ENCODE peak calls at places on chromosome 9, in ten cellular contexts. O is CD8-positive, alpha-beta memory T cell; E is midbrain; Y is iris pigment epithelial cell; G is prostate gland; X is PC-3; P is kidney; V is activated CD8-positive, alpha-beta memory T cell treated with anti-CD3 and anti-CD28 coated beads for 4 hours; B is H1; F is Calu3. C is an unnamed sample.

GRCh38 chr9:135258461-135258860 is 171.0 kb downstream of the OLFM1 start:
- DNase-seq in B (no peak), Y (no peak), V (no peak), E (no peak), G (no peak), O (no peak), P (no peak), F (no peak), X (no peak), C (no peak)

GRCh38 chr9:98192503-98193335 is at the start of gene CORO2A:
- DNase-seq in Y (peak; percentile 72), V (peak; percentile 52), X (peak; percentile 67), P (peak; percentile 89), F (peak; percentile 85), E (peak; percentile 35), B (peak; percentile 88), G (peak; percentile 79), O (peak; percentile 74), C (peak; percentile 77)

GRCh38 chr9:120894404-120895226 is 17.6 kb upstream of the PHF19 start:
- DNase-seq in G (no peak), V (no peak), O (no peak), X (no peak), B (peak; percentile 65), F (no peak), P (no peak), Y (peak; percentile 34), E (no peak), C (no peak)

GRCh38 chr9:86638109-86638508 is 283.9 kb upstream of the TUT7 start:
- DNase-seq in P (no peak), F (no peak), G (no peak), O (no peak), E (no peak), Y (no peak), V (no peak), B (no peak), X (no peak), C (no peak)

GRCh38 chr9:134328341-134328840 is 2.1 kb downstream of the RXRA start:
- DNase-seq in E (no peak), G (no peak), X (no peak), P (peak; percentile 78), V (no peak), F (no peak), O (no peak), B (no peak), Y (peak; percentile 70), C (no peak)

GRCh38 chr9:35448511-35448910 is 41.4 kb upstream of the RUSC2 start:
- DNase-seq in P (no peak), X (no peak), O (no peak), B (no peak), V (no peak), F (no peak), E (no peak), G (no peak), Y (peak; percentile 7), C (no peak)

GRCh38 chr9:21084242-21084850 is 6.6 kb upstream of the IFNB1 start:
- DNase-seq in E (no peak), B (no peak), G (no peak), Y (no peak), F (no peak), O (no peak), V (no peak), X (no peak), P (no peak), C (no peak)

GRCh38 chr9:95522871-95523370 is 6.2 kb upstream of the PTCH1 start:
- DNase-seq in F (no peak), X (no peak), Y (no peak), P (no peak), O (no peak), B (no peak), G (no peak), V (no peak), E (no peak), C (no peak)

GRCh38 chr9:108219664-108220063 is 636.1 kb downstream of the ACTL7B start:
- DNase-seq in G (no peak), E (no peak), V (no peak), F (no peak), X (no peak), P (no peak), O (no peak), Y (no peak), B (no peak), C (no peak)

GRCh38 chr9:137945581-137945980 is 68.0 kb downstream of the CACNA1B start:
- DNase-seq in V (no peak), P (no peak), B (no peak), E (no peak), G (no peak), X (peak; percentile 2), O (no peak), F (no peak), Y (peak; percentile 4), C (peak; percentile 21)

GRCh38 chr9:135334953-135335460 is 144.6 kb upstream of the PPP1R26 start:
- DNase-seq in E (no peak), G (no peak), Y (no peak), F (no peak), O (no peak), B (peak; percentile 30), P (peak; percentile 46), V (no peak), X (no peak), C (no peak)

GRCh38 chr9:81037889-81038288 is 651.5 kb downstream of the TLE1 start:
- DNase-seq in E (no peak), Y (no peak), V (no peak), F (no peak), P (no peak), X (no peak), G (no peak), B (no peak), O (no peak), C (no peak)

GRCh38 chr9:120956862-120957261 is 30.3 kb upstream of the TRAF1 start:
- DNase-seq in O (no peak), Y (no peak), P (no peak), B (no peak), G (no peak), V (no peak), X (no peak), E (no peak), F (no peak), C (no peak)

GRCh38 chr9:93053781-93054331 is 4.6 kb upstream of the SUSD3 start:
- DNase-seq in Y (no peak), E (no peak), P (no peak), F (no peak), V (no peak), B (no peak), X (no peak), O (no peak), G (no peak), C (no peak)

GRCh38 chr9:135010363-135010860 is 77.1 kb upstream of the OLFM1 start:
- DNase-seq in P (peak; percentile 34), X (no peak), B (no peak), O (no peak), F (no peak), Y (no peak), E (no peak), G (no peak), V (no peak), C (no peak)

GRCh38 chr9:86624616-86625015 is 270.4 kb upstream of the TUT7 start:
- DNase-seq in G (no peak), Y (no peak), X (no peak), O (no peak), E (no peak), F (no peak), V (no peak), B (no peak), P (no peak), C (no peak)

GRCh38 chr9:136624184-136624951 is 38.3 kb upstream of the EGFL7 start:
- DNase-seq in Y (no peak), P (peak; percentile 80), V (no peak), B (peak; percentile 44), O (no peak), F (no peak), E (no peak), X (no peak), G (no peak), C (no peak)

GRCh38 chr9:7377489-7377888 is 422.1 kb downstream of the DMAC1 start:
- DNase-seq in Y (no peak), O (no peak), G (no peak), P (no peak), B (no peak), X (no peak), F (no peak), V (no peak), E (no peak), C (no peak)

GRCh38 chr9:129834489-129835127 is 467 bp downstream of the C9orf78 start:
- DNase-seq in F (peak; percentile 3), X (peak; percentile 6), G (no peak), V (no peak), Y (no peak), O (peak; percentile 35), B (no peak), P (peak; percentile 75), E (no peak), C (peak; percentile 17)

GRCh38 chr9:137035937-137036336 is 4.0 kb upstream of the FUT7 start:
- DNase-seq in V (no peak), X (no peak), G (no peak), O (no peak), E (no peak), P (no peak), F (no peak), Y (no peak), B (no peak), C (no peak)

GRCh38 chr9:37026936-37027581 is 7.0 kb downstream of the PAX5 start:
- DNase-seq in P (no peak), O (no peak), X (no peak), E (no peak), Y (no peak), G (no peak), V (no peak), B (peak; percentile 65), F (no peak), C (no peak)

GRCh38 chr9:87076825-87077224 is 129.5 kb upstream of the GAS1 start:
- DNase-seq in O (no peak), F (no peak), P (no peak), G (no peak), B (no peak), X (no peak), E (no peak), Y (peak; percentile 34), V (no peak), C (no peak)

GRCh38 chr9:6788175-6789016 is 30.6 kb downstream of the KDM4C start:
- DNase-seq in B (no peak), Y (peak; percentile 54), F (no peak), X (peak; percentile 76), E (no peak), G (no peak), V (no peak), P (no peak), O (no peak), C (peak; percentile 76)

GRCh38 chr9:272251-273213 is 57.9 kb downstream of the DOCK8 start:
- DNase-seq in E (no peak), B (no peak), V (peak; percentile 45), F (no peak), G (no peak), Y (no peak), P (no peak), O (peak; percentile 71), X (no peak), C (no peak)

GRCh38 chr9:117034862-117035261 is 347.8 kb downstream of the TRIM32 start:
- DNase-seq in P (no peak), F (no peak), Y (peak; percentile 17), E (no peak), X (peak; percentile 34), B (peak; percentile 74), V (no peak), O (no peak), G (no peak), C (peak; percentile 5)

GRCh38 chr9:82934949-82935348 is 128.0 kb downstream of the RASEF start:
- DNase-seq in B (no peak), G (no peak), O (no peak), X (peak; percentile 87), P (no peak), E (no peak), Y (peak; percentile 88), V (no peak), F (peak; percentile 39), C (peak; percentile 61)

GRCh38 chr9:131674425-131675421 is 65.2 kb downstream of the RAPGEF1 start:
- DNase-seq in Y (no peak), F (no peak), G (no peak), X (no peak), P (peak; percentile 87), E (no peak), V (no peak), O (no peak), B (no peak), C (no peak)

GRCh38 chr9:18909140-18910018 is 123.6 kb downstream of the SAXO1 start:
- DNase-seq in F (no peak), O (no peak), X (no peak), G (no peak), P (no peak), E (no peak), V (no peak), B (no peak), Y (no peak), C (no peak)